ENCODE peak calls at places on chromosomes 11 and 22, in five cellular contexts. P is breast epithelium, I is prostate gland, J is NB4, N is body of pancreas. T is an unnamed sample.

GRCh38 chr11:35097814-35098213 is 41.2 kb upstream of the CD44 start:
- DNase-seq in N (no peak), J (no peak), I (no peak), P (no peak), T (no peak)

GRCh38 chr22:45518580-45518991 is 15.9 kb downstream of the FBLN1 start:
- DNase-seq in P (peak), N (peak), I (no peak), J (no peak), T (peak)

GRCh38 chr11:13260963-13261599 is 16.5 kb upstream of the BMAL1 start:
- DNase-seq in N (no peak), P (no peak), I (no peak), J (no peak), T (no peak)

GRCh38 chr11:8531312-8531711 is 62.7 kb downstream of the STK33 start:
- DNase-seq in I (no peak), P (no peak), N (no peak), J (no peak), T (no peak)

GRCh38 chr11:133579165-133580031 is 47.1 kb upstream of the OPCML start:
- DNase-seq in N (no peak), P (no peak), J (no peak), I (no peak), T (no peak)

GRCh38 chr11:106063009-106063408 is 14.1 kb downstream of the KBTBD3 start:
- DNase-seq in I (no peak), N (no peak), P (no peak), J (no peak), T (no peak)

GRCh38 chr22:42468841-42469240 is 36.6 kb upstream of the NFAM1 start:
- DNase-seq in I (no peak), J (peak), N (no peak), P (no peak), T (peak)

GRCh38 chr11:73478737-73479347 is 102.6 kb downstream of the RELT start:
- DNase-seq in N (no peak), I (no peak), P (no peak), J (peak), T (peak)

GRCh38 chr11:119134389-119134978 is 13.1 kb downstream of the HINFP start:
- DNase-seq in N (peak), J (peak), P (no peak), I (no peak), T (no peak)

GRCh38 chr11:72695354-72695753 is 21.1 kb upstream of the PDE2A start:
- DNase-seq in P (no peak), J (no peak), N (no peak), I (no peak), T (no peak)

GRCh38 chr11:19441752-19442553 is 201.2 kb upstream of the E2F8 start:
- DNase-seq in I (no peak), J (peak), N (peak), P (no peak), T (peak)

GRCh38 chr11:92627615-92628201 is 341.7 kb upstream of the MTNR1B start:
- DNase-seq in P (no peak), I (no peak), N (no peak), J (peak), T (no peak)

GRCh38 chr11:85132839-85133238 is 494.3 kb downstream of the DLG2 start:
- DNase-seq in I (no peak), J (no peak), N (no peak), P (no peak), T (no peak)

GRCh38 chr11:113664069-113664980 is 41.8 kb downstream of the TMPRSS5 start:
- DNase-seq in N (no peak), J (no peak), I (no peak), P (no peak), T (peak)

GRCh38 chr22:39530692-39531331 is 1.7 kb downstream of the RPS19BP1 start:
- DNase-seq in P (no peak), J (peak), I (no peak), N (no peak), T (no peak)

GRCh38 chr11:64251986-64252837 is 882 bp downstream of the PLCB3 start:
- DNase-seq in J (no peak), I (peak), P (no peak), N (peak), T (peak)

GRCh38 chr22:48054596-48054995 is 1292.1 kb downstream of the TBC1D22A start:
- DNase-seq in P (no peak), I (no peak), N (no peak), J (no peak), T (no peak)

GRCh38 chr22:48057116-48057835 is 1294.8 kb downstream of the TBC1D22A start:
- DNase-seq in I (no peak), J (no peak), P (no peak), N (no peak), T (no peak)

GRCh38 chr22:48053973-48054372 is 1291.5 kb downstream of the TBC1D22A start:
- DNase-seq in I (no peak), N (no peak), J (no peak), P (no peak), T (no peak)

GRCh38 chr22:48055827-48056226 is 1293.4 kb downstream of the TBC1D22A start:
- DNase-seq in J (no peak), I (no peak), P (peak), N (no peak), T (no peak)

GRCh38 chr22:48055185-48055584 is 1292.7 kb downstream of the TBC1D22A start:
- DNase-seq in P (no peak), I (no peak), J (no peak), N (no peak), T (no peak)
- TF ChIP-seq POLR2A in P (no peak), I (no peak), J (no peak), N (no peak), T (no peak)

DNA sequence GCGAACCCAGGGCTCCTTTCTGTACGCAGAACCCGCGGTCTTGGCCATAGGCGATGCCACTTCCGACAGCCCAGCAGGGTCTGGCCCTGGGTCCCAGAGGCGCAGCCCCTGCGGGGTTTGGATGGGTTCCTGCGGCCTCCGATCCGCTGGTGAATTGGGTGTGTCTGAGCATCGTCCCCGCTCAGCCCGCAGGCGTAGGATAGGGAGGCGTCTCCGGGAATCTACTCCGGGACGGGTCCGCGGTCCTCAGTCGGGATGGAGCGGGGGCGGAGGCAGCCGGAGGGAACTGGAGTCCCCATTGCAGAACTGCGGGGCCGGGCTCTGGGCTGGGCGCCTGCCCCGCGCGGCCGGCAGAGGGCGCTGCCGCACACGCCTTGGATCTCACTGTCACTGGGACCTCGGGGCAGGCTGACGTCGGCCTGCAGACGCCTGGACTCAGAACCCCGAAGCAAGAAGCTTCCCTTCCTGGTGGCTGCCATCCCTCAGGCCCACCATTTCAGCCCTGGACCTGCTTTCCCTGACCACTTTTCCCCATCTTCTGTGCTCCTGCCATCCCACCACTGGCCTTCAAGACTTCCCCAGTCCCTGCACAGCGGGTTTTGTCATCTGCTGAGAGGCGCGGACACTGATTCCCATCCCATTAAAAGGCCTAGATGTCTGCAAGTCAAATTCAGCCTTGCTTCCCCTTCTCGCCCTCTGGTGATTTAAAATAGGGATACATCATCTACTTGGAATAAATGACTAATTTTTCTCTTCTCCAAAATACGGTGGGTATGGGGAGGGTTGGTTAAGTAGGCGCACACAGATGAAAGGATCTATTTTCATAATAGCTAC is 38.3 kb upstream of the CREB3L1 start:
- DNase-seq in I (peak), N (peak), P (peak), J (peak), T (peak)
- TF ChIP-seq POLR2A in I (no peak), N (no peak), P (no peak), J (no peak), T (no peak)

GRCh38 chr11:65439331-65440181 is 17.0 kb downstream of the NEAT1 start:
- DNase-seq in I (no peak), P (peak), N (no peak), J (no peak), T (no peak)
- TF ChIP-seq POLR2A in I (no peak), P (no peak), N (no peak), J (no peak), T (no peak)

DNA sequence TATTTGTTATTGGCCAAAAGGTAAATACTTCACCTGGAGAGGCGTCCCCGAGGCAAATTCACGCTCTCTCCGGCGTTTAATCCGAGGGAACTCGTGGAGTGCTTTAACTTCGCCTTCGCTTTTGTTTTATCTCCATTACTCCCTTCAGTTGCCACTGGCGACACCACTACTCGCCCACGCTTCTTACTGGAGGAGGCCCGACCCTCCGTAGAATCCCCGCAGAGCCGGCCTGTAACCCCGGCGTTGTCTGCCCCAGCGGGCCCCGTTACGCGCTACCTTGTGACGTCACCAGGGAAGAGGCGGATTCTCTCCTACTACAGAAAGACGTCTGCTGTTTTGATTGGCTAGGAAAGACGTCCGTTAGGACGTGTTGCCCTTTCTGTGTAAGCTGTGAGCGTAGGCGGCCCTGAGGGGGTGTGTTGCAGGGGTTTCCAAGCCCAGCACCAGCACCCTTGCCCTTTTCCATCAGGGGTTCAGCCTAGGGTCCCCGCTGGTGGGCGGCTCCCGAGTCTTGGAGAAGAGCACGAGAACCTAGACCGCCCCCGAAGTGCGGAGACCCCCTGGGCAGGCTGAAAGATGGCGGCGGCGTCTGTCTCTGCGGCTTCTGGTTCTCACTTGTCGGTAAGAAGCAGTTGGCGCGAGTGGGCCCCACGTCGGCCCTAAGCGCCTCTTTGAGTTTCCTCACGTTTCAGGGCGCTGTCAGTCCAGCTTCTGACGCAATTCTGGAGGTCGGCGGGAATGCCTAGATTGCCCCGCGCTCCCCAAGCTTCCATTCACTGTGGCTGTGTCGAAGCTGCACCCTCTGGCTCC is at the start of gene CEP57:
- DNase-seq in N (peak), P (peak), J (peak), I (peak), T (peak)
- TF ChIP-seq POLR2A in N (peak), P (peak), J (peak), I (peak), T (peak)

GRCh38 chr22:19466848-19467752 is 11.9 kb downstream of the UFD1 start:
- DNase-seq in P (no peak), N (no peak), I (no peak), J (no peak), T (no peak)
- TF ChIP-seq POLR2A in P (no peak), N (no peak), I (no peak), J (no peak), T (no peak)

GRCh38 chr22:44185237-44186120 is 4.8 kb downstream of the PARVG start:
- DNase-seq in N (peak), J (no peak), I (no peak), P (no peak), T (no peak)

GRCh38 chr22:44186737-44187136 is 6.0 kb downstream of the PARVG start:
- DNase-seq in I (no peak), J (peak), P (no peak), N (peak), T (no peak)

GRCh38 chr22:44184006-44184405 is 3.3 kb downstream of the PARVG start:
- DNase-seq in I (no peak), J (no peak), P (no peak), N (no peak), T (no peak)

GRCh38 chr22:44187652-44188230 is 7.0 kb downstream of the PARVG start:
- DNase-seq in P (no peak), N (peak), I (no peak), J (no peak), T (no peak)

GRCh38 chr22:44186121-44186510 is 5.4 kb downstream of the PARVG start:
- DNase-seq in J (no peak), P (no peak), I (no peak), N (peak), T (no peak)
- TF ChIP-seq POLR2A in J (no peak), P (no peak), I (no peak), N (no peak), T (no peak)